ENCODE peak calls at places on chromosomes 7 and 10, in nine cellular contexts. J is tibial nerve, A is body of pancreas, M is thoracic aorta, X is fibroblast of the aortic adventitia, R is fibroblast of villous mesenchyme, G is astrocyte, L is hepatocyte, Z is heart right ventricle. F is an unnamed sample.

GRCh38 chr10:121928528-121928884 is 675 bp upstream of the ATE1 start:
- DNase-seq in J (no peak), A (peak), M (no peak), X (peak), R (peak), G (peak), L (no peak), Z (no peak), F (no peak)

GRCh38 chr10:89327803-89328441 is at the start of gene IFIT3:
- DNase-seq in J (peak), A (peak), M (no peak), X (peak), R (peak), G (peak), L (peak), Z (peak), F (no peak)

GRCh38 chr10:65811931-65812525 is 1113.8 kb upstream of the LRRTM3 start:
- DNase-seq in J (no peak), A (no peak), M (no peak), X (no peak), R (no peak), G (no peak), L (no peak), Z (no peak), F (no peak)

GRCh38 chr10:30057421-30057841 is 2.0 kb downstream of the JCAD start:
- DNase-seq in J (no peak), A (no peak), M (no peak), X (no peak), R (peak), G (peak), L (no peak), Z (no peak), F (no peak)

GRCh38 chr7:2007526-2007925 is 225.2 kb downstream of the MAD1L1 start:
- DNase-seq in J (no peak), A (no peak), M (no peak), X (no peak), R (no peak), G (no peak), L (no peak), Z (no peak), F (peak)

GRCh38 chr10:31413325-31413724 is 94.3 kb downstream of the ZEB1 start:
- DNase-seq in J (no peak), A (no peak), M (no peak), X (peak), R (peak), G (peak), L (no peak), Z (no peak), F (no peak)

GRCh38 chr7:101681170-101682007 is 52.3 kb upstream of the MYL10 start:
- DNase-seq in J (no peak), A (peak), M (peak), X (peak), R (peak), G (peak), L (peak), Z (peak), F (peak)

GRCh38 chr7:44998153-44998871 is 1.7 kb upstream of the CCM2 start:
- DNase-seq in J (no peak), A (no peak), M (no peak), X (no peak), R (no peak), G (no peak), L (no peak), Z (no peak), F (no peak)

GRCh38 chr7:131602304-131602993 is 46.0 kb upstream of the PODXL start:
- DNase-seq in J (no peak), A (no peak), M (no peak), X (no peak), R (no peak), G (peak), L (no peak), Z (no peak), F (no peak)

GRCh38 chr10:688621-689426 is 644 bp downstream of the DIP2C start:
- DNase-seq in J (no peak), A (peak), M (no peak), X (peak), R (peak), G (no peak), L (peak), Z (peak), F (no peak)

GRCh38 chr10:60343254-60343653 is 46.4 kb downstream of the ANK3 start:
- DNase-seq in J (no peak), A (no peak), M (no peak), X (peak), R (peak), G (peak), L (no peak), Z (no peak), F (no peak)

GRCh38 chr10:69057261-69057950 is 30.5 kb upstream of the SRGN start:
- DNase-seq in J (no peak), A (no peak), M (no peak), X (no peak), R (no peak), G (no peak), L (no peak), Z (peak), F (no peak)

GRCh38 chr7:69577221-69577620 is 21.1 kb upstream of the AUTS2 start:
- DNase-seq in J (no peak), A (no peak), M (no peak), X (peak), R (no peak), G (peak), L (peak), Z (no peak), F (no peak)

GRCh38 chr10:86535057-86535882 is 13.7 kb upstream of the WAPL start:
- DNase-seq in J (peak), A (peak), M (no peak), X (no peak), R (peak), G (no peak), L (peak), Z (peak), F (no peak)

GRCh38 chr7:31443457-31443856 is 70.4 kb upstream of the ITPRID1 start:
- DNase-seq in J (no peak), A (no peak), M (no peak), X (peak), R (peak), G (peak), L (peak), Z (no peak), F (peak)

GRCh38 chr7:143435266-143435665 is 8.0 kb upstream of the TAS2R60 start:
- DNase-seq in J (no peak), A (no peak), M (no peak), X (peak), R (no peak), G (no peak), L (no peak), Z (no peak), F (no peak)

GRCh38 chr10:62554632-62555199 is 180.5 kb downstream of the ZNF365 start:
- DNase-seq in J (no peak), A (peak), M (no peak), X (peak), R (peak), G (peak), L (peak), Z (no peak), F (no peak)

GRCh38 chr10:49204119-49204518 is 15.9 kb upstream of the TMEM273 start:
- DNase-seq in J (no peak), A (no peak), M (no peak), X (no peak), R (no peak), G (no peak), L (no peak), Z (no peak), F (no peak)

GRCh38 chr7:33185786-33186185 is 56.4 kb downstream of the BBS9 start:
- DNase-seq in J (no peak), A (no peak), M (no peak), X (peak), R (peak), G (peak), L (peak), Z (no peak), F (no peak)

GRCh38 chr10:24096281-24096680 is 112.7 kb upstream of the KIAA1217 start:
- DNase-seq in J (no peak), A (no peak), M (no peak), X (no peak), R (no peak), G (no peak), L (no peak), Z (no peak), F (no peak)

DNA sequence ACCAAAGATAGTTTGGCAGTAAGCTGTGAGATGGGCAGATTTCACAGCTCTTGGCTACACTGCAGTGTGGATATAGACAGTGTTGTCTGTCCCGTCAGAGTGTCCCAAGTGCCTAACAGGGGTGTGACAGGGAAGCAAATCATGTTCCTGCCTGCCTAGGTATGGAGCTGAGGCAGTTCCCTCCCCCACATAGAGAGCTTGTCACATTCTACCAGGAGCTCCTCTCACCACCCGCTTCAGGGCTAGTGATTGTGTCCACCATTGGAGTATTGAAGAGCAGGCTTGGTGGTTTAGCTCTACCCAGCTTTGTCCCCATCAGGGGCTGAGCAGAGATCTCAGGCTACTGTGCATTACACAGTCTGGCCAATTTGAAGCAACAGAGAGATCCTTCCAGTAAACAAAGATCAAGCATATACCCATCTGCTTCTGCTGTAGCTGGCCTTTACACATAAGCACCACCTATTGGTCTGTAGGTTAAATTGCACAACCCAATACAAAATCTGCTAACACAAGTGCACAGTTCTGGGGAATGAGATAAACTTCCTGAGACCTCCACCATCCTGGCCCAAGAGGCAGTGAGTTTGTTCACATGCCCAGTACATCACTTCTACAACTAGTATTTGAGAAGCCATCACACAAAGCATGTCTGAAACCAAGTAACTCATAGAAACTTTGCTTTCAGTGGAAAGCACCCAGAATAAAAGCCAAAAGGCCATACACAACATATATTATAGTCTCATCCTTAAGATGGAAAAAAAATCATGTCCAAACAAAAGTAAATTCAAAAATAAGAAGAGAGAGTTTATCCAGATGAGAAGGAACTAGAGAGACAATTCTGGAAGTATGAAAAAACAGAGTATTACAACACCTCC is 67.3 kb downstream of the GLCCI1 start:
- DNase-seq in J (no peak), A (no peak), M (no peak), X (peak), R (peak), G (peak), L (peak), Z (no peak), F (no peak)
- TF ChIP-seq CTCF in J (no peak), A (peak), M (no peak), X (peak), R (peak), G (peak), L (peak), Z (peak), F (peak)

DNA sequence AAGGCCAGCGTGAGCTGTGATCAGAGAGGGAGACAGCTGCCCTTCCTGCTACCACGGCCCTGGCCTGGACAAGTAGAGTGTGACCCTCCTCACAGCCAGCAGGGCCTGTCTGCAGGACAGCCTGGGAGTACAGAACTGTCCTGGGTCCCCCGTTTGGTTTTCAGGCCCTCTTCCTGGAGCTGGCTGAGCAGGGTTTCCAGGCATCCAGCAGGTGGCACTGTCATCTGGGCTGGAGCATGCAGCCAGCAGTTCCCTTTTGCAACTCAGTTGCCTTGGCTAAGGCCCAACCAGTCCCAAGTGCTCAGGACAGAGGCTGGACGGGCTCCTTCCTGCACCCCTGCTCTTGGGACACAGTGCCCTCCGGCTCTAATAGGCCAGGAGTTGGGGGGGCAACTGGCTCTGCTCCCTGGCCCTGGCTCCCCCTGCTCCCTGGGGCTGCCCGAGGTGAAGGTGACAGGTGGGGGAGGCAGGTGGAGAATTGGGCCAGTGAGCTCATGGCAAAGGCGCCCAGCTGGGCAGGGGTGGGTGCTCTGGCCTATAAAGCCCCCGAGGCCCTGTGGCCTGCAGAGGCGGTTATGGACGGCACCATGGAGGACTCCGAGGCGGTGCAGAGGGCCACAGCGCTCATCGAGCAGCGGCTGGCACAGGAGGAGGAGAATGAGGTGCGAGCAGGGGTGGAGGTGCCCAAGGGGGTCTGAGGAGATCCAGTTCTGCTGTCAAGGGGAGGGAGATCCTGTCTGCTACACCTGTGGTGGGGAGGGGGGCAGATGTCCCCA is at the start of gene ANKRD2:
- DNase-seq in J (peak), A (peak), M (peak), X (peak), R (peak), G (peak), L (peak), Z (peak), F (peak)
- TF ChIP-seq CTCF in J (peak), A (peak), M (peak), X (peak), R (peak), G (peak), L (peak), Z (peak), F (peak)

DNA sequence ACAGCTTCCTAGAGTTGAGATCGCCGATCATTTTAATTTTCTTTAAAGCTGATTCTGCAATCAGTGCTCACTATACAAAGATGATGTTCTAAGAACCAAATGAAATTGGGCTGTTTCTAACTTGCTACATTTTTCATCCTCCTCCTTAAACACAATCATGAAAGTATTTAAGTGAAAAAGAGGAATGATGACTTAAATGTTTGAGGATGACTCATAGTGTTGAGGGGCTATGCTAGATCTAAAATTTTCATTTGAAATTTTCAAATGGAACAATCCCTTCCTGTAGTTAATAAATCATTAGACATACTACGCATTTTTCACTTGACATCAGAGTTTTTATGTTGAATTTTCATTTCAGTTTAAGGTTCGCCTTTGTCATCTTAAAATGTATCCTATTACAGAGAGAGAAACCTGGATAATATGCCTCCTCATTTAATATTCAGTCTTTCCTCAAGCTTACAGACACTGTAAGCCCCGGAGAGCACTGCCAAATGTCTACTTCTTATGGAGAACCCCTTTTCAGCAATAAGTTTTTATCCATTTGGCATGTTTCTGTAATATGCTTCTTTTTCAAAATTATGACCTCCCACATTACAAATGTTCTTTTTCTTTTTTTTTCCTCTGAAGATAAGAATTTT is 499.6 kb downstream of the MAGI2 start:
- DNase-seq in J (no peak), A (no peak), M (no peak), X (peak), R (peak), G (peak), L (no peak), Z (no peak), F (no peak)
- TF ChIP-seq CTCF in J (no peak), A (no peak), M (no peak), X (no peak), R (no peak), G (no peak), L (no peak), Z (no peak), F (no peak)

GRCh38 chr7:66804001-66804400 is 63.5 kb downstream of the RABGEF1 start:
- DNase-seq in J (no peak), A (no peak), M (no peak), X (peak), R (no peak), G (peak), L (no peak), Z (no peak), F (no peak)
- TF ChIP-seq CTCF in J (no peak), A (no peak), M (no peak), X (no peak), R (no peak), G (no peak), L (no peak), Z (no peak), F (no peak)

GRCh38 chr7:732094-732541 is 5.0 kb upstream of the PRKAR1B start:
- DNase-seq in J (no peak), A (peak), M (no peak), X (no peak), R (peak), G (peak), L (peak), Z (peak), F (peak)
- TF ChIP-seq CTCF in J (no peak), A (peak), M (no peak), X (no peak), R (peak), G (no peak), L (no peak), Z (peak), F (no peak)

GRCh38 chr7:96004598-96004997 is 232.2 kb downstream of the DYNC1I1 start:
- DNase-seq in J (no peak), A (no peak), M (no peak), X (peak), R (peak), G (no peak), L (peak), Z (no peak), F (no peak)
- TF ChIP-seq CTCF in J (no peak), A (no peak), M (no peak), X (peak), R (peak), G (no peak), L (peak), Z (no peak), F (peak)

DNA sequence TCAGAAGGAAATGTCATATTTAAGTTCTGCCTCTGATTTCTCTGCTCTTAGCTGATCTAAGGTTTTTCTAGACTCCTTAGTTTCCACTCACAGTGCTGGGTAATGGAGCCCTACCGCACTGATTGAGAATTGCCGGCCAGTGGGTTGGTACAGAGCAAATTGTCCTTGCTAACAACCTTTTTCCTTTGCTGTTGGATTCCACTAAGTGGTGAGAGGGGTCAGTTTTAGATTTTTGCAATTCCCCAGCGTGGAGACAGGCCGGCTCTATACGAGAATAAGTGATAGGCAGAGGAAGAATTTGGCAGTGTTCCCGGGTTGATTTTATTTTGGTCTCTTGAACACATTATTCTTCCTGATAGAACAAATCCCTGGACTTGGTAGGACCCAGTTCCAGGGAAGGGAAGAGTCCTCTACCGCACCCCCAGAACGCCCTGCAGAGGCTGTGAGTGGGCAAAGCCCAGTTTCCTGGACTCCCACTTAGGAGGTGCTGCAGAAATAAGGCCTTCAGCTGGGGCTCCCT is 2.9 kb upstream of the NRP1 start:
- DNase-seq in J (no peak), A (peak), M (no peak), X (peak), R (peak), G (peak), L (peak), Z (peak), F (no peak)
- TF ChIP-seq CTCF in J (no peak), A (no peak), M (peak), X (peak), R (peak), G (peak), L (no peak), Z (peak), F (no peak)

GRCh38 chr7:54799792-54800191 is 40.8 kb upstream of the SEC61G start:
- DNase-seq in J (no peak), A (no peak), M (no peak), X (peak), R (no peak), G (peak), L (no peak), Z (no peak), F (no peak)

GRCh38 chr7:54796853-54797252 is 37.8 kb upstream of the SEC61G start:
- DNase-seq in J (no peak), A (no peak), M (no peak), X (no peak), R (no peak), G (no peak), L (no peak), Z (no peak), F (no peak)

GRCh38 chr7:54796150-54796549 is 37.1 kb upstream of the SEC61G start:
- DNase-seq in J (no peak), A (no peak), M (no peak), X (no peak), R (no peak), G (no peak), L (no peak), Z (no peak), F (no peak)

GRCh38 chr7:54802114-54802513 is 43.1 kb upstream of the SEC61G start:
- DNase-seq in J (no peak), A (peak), M (no peak), X (no peak), R (no peak), G (no peak), L (no peak), Z (no peak), F (no peak)

GRCh38 chr7:54798569-54798968 is 39.6 kb upstream of the SEC61G start:
- DNase-seq in J (no peak), A (no peak), M (no peak), X (peak), R (peak), G (no peak), L (no peak), Z (no peak), F (no peak)
- TF ChIP-seq CTCF in J (no peak), A (no peak), M (no peak), X (no peak), R (no peak), G (no peak), L (no peak), Z (no peak), F (no peak)

GRCh38 chr10:127945335-127945734 is 38.4 kb downstream of the PTPRE start:
- DNase-seq in J (no peak), A (peak), M (no peak), X (peak), R (peak), G (no peak), L (peak), Z (no peak), F (no peak)

GRCh38 chr10:127945948-127946347 is 39.0 kb downstream of the PTPRE start:
- DNase-seq in J (no peak), A (no peak), M (no peak), X (no peak), R (no peak), G (no peak), L (no peak), Z (no peak), F (no peak)

GRCh38 chr10:127948791-127949190 is 41.9 kb downstream of the PTPRE start:
- DNase-seq in J (no peak), A (no peak), M (no peak), X (no peak), R (no peak), G (no peak), L (no peak), Z (no peak), F (no peak)

GRCh38 chr10:127949831-127950230 is 42.9 kb downstream of the PTPRE start:
- DNase-seq in J (no peak), A (no peak), M (no peak), X (no peak), R (no peak), G (no peak), L (no peak), Z (no peak), F (no peak)

DNA sequence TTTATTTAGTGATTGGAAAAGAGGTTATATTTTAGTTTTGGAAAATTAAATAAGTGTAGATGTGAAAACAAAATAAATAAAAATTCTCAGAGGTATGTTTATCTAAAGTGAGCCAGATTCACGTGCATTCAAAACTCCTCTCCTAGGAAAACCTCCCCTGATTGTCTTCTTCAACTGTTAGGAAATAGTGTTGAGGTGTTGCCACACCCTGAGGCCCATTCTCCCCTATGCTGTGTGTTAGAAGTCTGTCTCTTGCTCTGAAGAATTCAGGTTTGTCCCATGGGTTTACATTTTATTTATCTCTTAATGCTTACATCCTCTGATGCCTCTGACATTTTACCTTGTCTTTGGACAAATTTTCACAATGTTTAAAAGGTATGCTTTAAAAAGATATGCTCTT is 40.3 kb downstream of the PTPRE start:
- DNase-seq in J (no peak), A (no peak), M (no peak), X (no peak), R (no peak), G (no peak), L (no peak), Z (no peak), F (no peak)
- TF ChIP-seq CTCF in J (no peak), A (no peak), M (no peak), X (no peak), R (no peak), G (no peak), L (no peak), Z (no peak), F (no peak)